ENCODE peak calls at places on chromosomes 11 and 22, in seven cellular contexts. Y is fibroblast of the aortic adventitia, F is GM10248, J is GM13976, I is AG04450, M is RWPE1, G is GM20000. V is an unnamed sample.

GRCh38 chr22:26553056-26553752 is 36.7 kb downstream of the TPST2 start:
- DNase-seq in Y (peak), F (no peak), J (no peak), I (peak), M (peak), G (no peak), V (no peak)

GRCh38 chr11:7501894-7502293 is 11.9 kb upstream of the PPFIBP2 start:
- DNase-seq in Y (no peak), F (no peak), J (no peak), I (no peak), M (no peak), G (no peak), V (no peak)

GRCh38 chr11:10898003-10898762 is 40.3 kb upstream of the ZBED5 start:
- DNase-seq in Y (no peak), F (no peak), J (no peak), I (no peak), M (no peak), G (no peak), V (no peak)

GRCh38 chr11:41201156-41201555 is 258.3 kb downstream of the LRRC4C start:
- DNase-seq in Y (no peak), F (no peak), J (peak), I (no peak), M (peak), G (peak), V (peak)

GRCh38 chr11:76918941-76919386 is 58.2 kb downstream of the ACER3 start:
- DNase-seq in Y (peak), F (peak), J (peak), I (peak), M (peak), G (peak), V (no peak)

GRCh38 chr11:120168960-120169681 is 31.2 kb upstream of the TRIM29 start:
- DNase-seq in Y (peak), F (peak), J (peak), I (no peak), M (peak), G (peak), V (peak)

GRCh38 chr11:125679397-125679796 is 1.2 kb downstream of the ACRV1 start:
- DNase-seq in Y (peak), F (no peak), J (no peak), I (no peak), M (no peak), G (no peak), V (no peak)

GRCh38 chr22:27024982-27025381 is 367.6 kb downstream of the MIAT start:
- DNase-seq in Y (no peak), F (no peak), J (no peak), I (no peak), M (no peak), G (no peak), V (no peak)

GRCh38 chr22:46086577-46087335 is 63.6 kb upstream of the PPARA start:
- DNase-seq in Y (peak), F (no peak), J (no peak), I (no peak), M (no peak), G (no peak), V (no peak)

GRCh38 chr11:38818720-38819119 is 2220.7 kb upstream of the RAG2 start:
- DNase-seq in Y (no peak), F (no peak), J (no peak), I (no peak), M (no peak), G (no peak), V (no peak)

GRCh38 chr22:47213571-47214230 is 451.3 kb downstream of the TBC1D22A start:
- DNase-seq in Y (peak), F (peak), J (peak), I (no peak), M (peak), G (peak), V (no peak)

GRCh38 chr11:112961146-112961668 is at the start of gene NCAM1:
- DNase-seq in Y (peak), F (peak), J (peak), I (no peak), M (no peak), G (peak), V (peak)
- TF ChIP-seq CTCF in Y (no peak), F (no peak), J (no peak), I (no peak), M (no peak), G (no peak), V (no peak)

GRCh38 chr11:17845431-17845881 is 110.9 kb downstream of the KCNC1 start:
- DNase-seq in Y (peak), F (no peak), J (no peak), I (peak), M (peak), G (no peak), V (no peak)

GRCh38 chr11:17851697-17852096 is 117.1 kb downstream of the KCNC1 start:
- DNase-seq in Y (no peak), F (no peak), J (no peak), I (no peak), M (no peak), G (no peak), V (no peak)

GRCh38 chr11:17852246-17852645 is 117.7 kb downstream of the KCNC1 start:
- DNase-seq in Y (no peak), F (no peak), J (no peak), I (no peak), M (no peak), G (no peak), V (no peak)

GRCh38 chr11:17848709-17849108 is 114.1 kb downstream of the KCNC1 start:
- DNase-seq in Y (no peak), F (no peak), J (no peak), I (no peak), M (no peak), G (no peak), V (no peak)

GRCh38 chr11:17846852-17847453 is 112.4 kb downstream of the KCNC1 start:
- DNase-seq in Y (peak), F (no peak), J (no peak), I (no peak), M (no peak), G (no peak), V (no peak)
- TF ChIP-seq CTCF in Y (peak), F (no peak), J (no peak), I (peak), M (no peak), G (no peak), V (peak)

DNA sequence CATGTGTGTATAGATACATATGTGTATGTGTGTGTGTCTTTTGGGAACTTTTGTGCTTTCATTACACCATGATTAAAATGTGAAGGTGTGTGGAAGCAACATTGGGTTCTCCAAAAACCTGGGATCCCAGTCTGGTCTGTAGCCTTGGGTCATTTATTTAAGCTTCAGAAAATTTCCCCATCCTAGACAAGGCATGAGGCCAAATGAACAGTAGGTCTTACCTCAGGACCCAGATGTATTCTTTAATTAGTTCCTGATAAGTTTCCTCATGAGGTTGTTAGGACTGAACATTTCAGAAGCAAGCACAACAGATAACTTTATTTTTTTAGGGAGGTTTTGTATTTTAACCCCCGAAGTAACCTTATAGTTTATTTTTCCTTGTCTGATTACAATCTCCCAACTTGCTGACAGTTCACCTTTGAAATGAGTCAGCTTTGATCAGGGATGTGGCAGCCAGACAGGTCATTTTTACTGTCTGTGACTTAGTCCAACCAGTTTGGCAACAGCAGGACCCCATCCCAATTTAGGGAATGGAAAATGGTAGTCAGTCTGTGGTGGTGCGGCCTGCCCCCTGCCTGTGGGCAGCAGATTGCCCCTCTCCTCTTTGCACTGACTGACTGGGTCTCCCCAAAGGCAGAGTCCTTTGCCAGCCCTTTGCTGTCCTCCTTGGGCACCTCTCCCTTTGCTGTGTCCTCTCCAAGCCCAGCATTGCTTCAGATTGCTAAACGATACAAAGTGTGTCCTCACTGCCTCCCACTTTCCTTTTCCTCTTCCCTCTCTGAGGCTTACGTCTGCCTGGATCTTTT is 88.3 kb downstream of the NAV2 start:
- DNase-seq in Y (peak), F (no peak), J (no peak), I (no peak), M (no peak), G (no peak), V (no peak)
- TF ChIP-seq CTCF in Y (peak), F (no peak), J (no peak), I (peak), M (no peak), G (no peak), V (peak)

GRCh38 chr11:90113541-90113940 is 20.9 kb upstream of the NAALAD2 start:
- DNase-seq in Y (peak), F (no peak), J (no peak), I (no peak), M (no peak), G (no peak), V (no peak)
- TF ChIP-seq CTCF in Y (peak), F (peak), J (peak), I (peak), M (peak), G (no peak), V (peak)

DNA sequence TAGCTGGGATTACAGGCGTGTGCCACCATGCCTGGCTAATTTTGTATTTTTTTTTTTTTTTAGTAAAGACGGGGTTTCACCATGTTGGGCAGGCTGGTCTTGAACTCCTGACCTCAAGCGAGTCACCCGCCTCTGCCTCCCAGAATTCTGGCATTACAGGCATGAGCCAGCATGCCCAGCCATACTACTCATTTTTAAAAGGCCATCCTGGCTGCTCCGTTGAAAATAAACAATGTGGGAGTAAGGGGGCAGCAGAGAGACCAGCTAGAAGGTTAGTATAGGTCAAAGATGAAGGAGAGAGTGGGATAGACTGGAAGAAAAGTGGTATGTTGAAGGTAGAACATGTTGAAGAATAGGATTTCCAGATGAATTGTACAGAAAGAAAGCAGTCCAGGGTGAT is 17.6 kb upstream of the LIN7C start:
- DNase-seq in Y (peak), F (no peak), J (no peak), I (no peak), M (peak), G (no peak), V (no peak)
- TF ChIP-seq CTCF in Y (peak), F (no peak), J (no peak), I (peak), M (no peak), G (no peak), V (peak)